ENCODE peak calls at places on chromosomes 2 and 18, in eight cellular contexts. H is stimulated activated CD8-positive, alpha-beta memory T cell treated with anti-CD3 and anti-CD28 coated beads, Interleukin-12 subunit alpha, Interleukin-12 subunit beta, amount 100 ng/mL, for 4 hours; L is NCI-H1417 treated with DMSO at 0.1 percent for 48 hours; P is SJSA1; X is activated T-cell treated with anti-CD3 and anti-CD28 coated beads for 1 hour; W is LoVo; N is GM12892; Z is fibroblast of mammary gland. M is an unnamed sample.

GRCh38 chr18:61608306-61608705 is 275.1 kb downstream of the CDH20 start:
- DNase-seq in H (no peak), N (no peak), X (no peak), Z (no peak), W (no peak), P (no peak), L (no peak), M (no peak)

GRCh38 chr18:45505497-45506206 is 109.6 kb upstream of the SLC14A2 start:
- DNase-seq in W (no peak), P (peak; percentile 58), L (no peak), H (no peak), X (no peak), N (no peak), Z (peak; percentile 85), M (peak; percentile 62)

GRCh38 chr2:209321076-209321475 is 102.8 kb upstream of the MAP2 start:
- DNase-seq in H (no peak), P (no peak), X (no peak), N (no peak), L (no peak), W (no peak), Z (peak; percentile 49), M (peak; percentile 60)

GRCh38 chr18:21597616-21598015 is 2.9 kb downstream of the ESCO1 start:
- DNase-seq in Z (no peak), X (no peak), P (no peak), L (no peak), W (no peak), H (no peak), N (no peak), M (no peak)

GRCh38 chr2:227106845-227107759 is 56.9 kb downstream of the COL4A4 start:
- DNase-seq in Z (peak; percentile 76), P (peak; percentile 57), L (peak; percentile 19), H (no peak), X (peak; percentile 5), W (peak; percentile 56), N (no peak), M (peak; percentile 87)

GRCh38 chr2:215826838-215827441 is 186.4 kb downstream of the MREG start:
- DNase-seq in H (no peak), N (no peak), L (no peak), W (no peak), P (no peak), Z (peak; percentile 53), X (no peak), M (peak; percentile 72)

GRCh38 chr2:64500549-64500948 is 23.6 kb upstream of the AFTPH start:
- DNase-seq in Z (no peak), X (no peak), W (no peak), N (no peak), L (no peak), P (no peak), H (no peak), M (no peak)

GRCh38 chr2:126698376-126698775 is 42.4 kb downstream of the GYPC start:
- DNase-seq in H (no peak), L (no peak), N (no peak), W (no peak), P (no peak), Z (no peak), X (no peak), M (no peak)

GRCh38 chr2:37923308-37924055 is 1.6 kb upstream of the RMDN2 start:
- DNase-seq in P (no peak), N (no peak), Z (no peak), H (no peak), X (no peak), W (no peak), L (no peak), M (no peak)

GRCh38 chr2:214987261-214987660 is 151.2 kb downstream of the ABCA12 start:
- DNase-seq in L (no peak), P (no peak), Z (peak; percentile 20), X (no peak), N (no peak), H (no peak), W (no peak), M (no peak)

GRCh38 chr2:56185582-56186046 is 1.8 kb downstream of the CCDC85A start:
- DNase-seq in N (no peak), W (peak; percentile 32), P (no peak), Z (no peak), L (no peak), X (no peak), H (no peak), M (peak; percentile 20)

M was measured in choroid plexus epithelial cell.